ENCODE peak calls at places on chromosomes 4 and X, in seven cellular contexts. Q is aorta; L is lung; R is activated gamma-delta T cell treated with anti-CD3 and anti-CD28 coated beads, Interleukin-2, amount 50 U/mL, for 16 hours; U is NCI-H1694 treated with DMSO at 0.1 percent for 48 hours; E is coronary artery; K is ELR. G is an unnamed sample.

GRCh38 chr4:56630876-56631666 is 50.0 kb downstream of the HOPX start:
- DNase-seq in Q (no peak), L (no peak), R (no peak), U (no peak), E (no peak), K (peak), G (no peak)

GRCh38 chr4:89152972-89153371 is 41.6 kb downstream of the TIGD2 start:
- DNase-seq in Q (no peak), L (no peak), R (no peak), U (peak), E (no peak), K (peak), G (peak)

GRCh38 chrX:63354484-63354883 is 3.4 kb upstream of the SPIN4 start:
- DNase-seq in Q (no peak), L (no peak), R (no peak), U (no peak), E (no peak), K (no peak), G (peak)

GRCh38 chr4:140012688-140013087 is 141.3 kb downstream of the MAML3 start:
- DNase-seq in Q (peak), L (peak), R (peak), U (peak), E (no peak), K (peak), G (peak)

GRCh38 chr4:56155432-56155831 is 206.7 kb downstream of the CEP135 start:
- DNase-seq in Q (no peak), L (no peak), R (no peak), U (no peak), E (no peak), K (no peak), G (no peak)

GRCh38 chrX:133726211-133726630 is 259.2 kb downstream of the GPC3 start:
- DNase-seq in Q (no peak), L (no peak), R (no peak), U (no peak), E (no peak), K (peak), G (peak)

GRCh38 chrX:46407753-46408130 is 137.5 kb downstream of the ZNF674 start:
- DNase-seq in Q (no peak), L (no peak), R (no peak), U (no peak), E (no peak), K (peak), G (no peak)

GRCh38 chr4:29852537-29852936 is 867.6 kb upstream of the PCDH7 start:
- DNase-seq in Q (no peak), L (no peak), R (no peak), U (no peak), E (no peak), K (no peak), G (no peak)

GRCh38 chrX:124373348-124373747 is 27.0 kb downstream of the SH2D1A start:
- DNase-seq in Q (no peak), L (no peak), R (no peak), U (no peak), E (no peak), K (no peak), G (no peak)

GRCh38 chrX:134158821-134159512 is 78.0 kb upstream of the CCDC160 start:
- DNase-seq in Q (no peak), L (no peak), R (no peak), U (no peak), E (no peak), K (no peak), G (no peak)

GRCh38 chrX:35773958-35774564 is 24.1 kb upstream of the MAGEB16 start:
- DNase-seq in Q (no peak), L (no peak), R (no peak), U (no peak), E (no peak), K (no peak), G (no peak)

GRCh38 chr4:107552306-107552705 is 167.7 kb downstream of the PAPSS1 start:
- DNase-seq in Q (no peak), L (no peak), R (no peak), U (no peak), E (no peak), K (no peak), G (no peak)

GRCh38 chrX:137427061-137427778 is 138.7 kb upstream of the ZIC3 start:
- DNase-seq in Q (no peak), L (no peak), R (no peak), U (no peak), E (no peak), K (no peak), G (no peak)